ENCODE peak calls at places on chromosome 5, in ten cellular contexts. Z, F, W, D, T, I, H, C, E and K are unnamed samples. For H3K4me1, the result is how much of the 10 kb centered on the place peaks cover.

GRCh38 chr5:36240779-36241635 is 718 bp downstream of the NADK2 start:
- DNase-seq in Z (peak), F (peak), W (peak), D (peak), T (peak), I (peak), H (peak), C (peak), E (peak), K (peak)

GRCh38 chr5:148205044-148205813 is 2.4 kb downstream of the SPINK6 start:
- DNase-seq in Z (no peak), F (no peak), W (no peak), D (no peak), T (no peak), I (no peak), H (no peak), C (peak), E (peak), K (no peak)

GRCh38 chr5:167921796-167922195 is 369.6 kb upstream of the WWC1 start:
- DNase-seq in Z (no peak), F (no peak), W (no peak), D (no peak), T (no peak), I (no peak), H (no peak), C (no peak), E (no peak), K (no peak)

GRCh38 chr5:122858451-122858850 is 13.0 kb downstream of the SNX24 start:
- DNase-seq in Z (no peak), F (peak), W (no peak), D (no peak), T (no peak), I (no peak), H (no peak), C (no peak), E (no peak), K (no peak)

GRCh38 chr5:127723571-127723970 is 20.4 kb downstream of the CCDC192 start:
- DNase-seq in Z (no peak), F (no peak), W (peak), D (no peak), T (no peak), I (no peak), H (peak), C (no peak), E (peak), K (no peak)

GRCh38 chr5:157159209-157159751 is 6.8 kb downstream of the GARIN3 start:
- DNase-seq in Z (no peak), F (no peak), W (no peak), D (no peak), T (no peak), I (peak), H (no peak), C (no peak), E (no peak), K (no peak)

GRCh38 chr5:152144556-152144955 is 219.9 kb upstream of the GLRA1 start:
- DNase-seq in Z (no peak), F (no peak), W (no peak), D (no peak), T (no peak), I (no peak), H (no peak), C (no peak), E (no peak), K (no peak)

GRCh38 chr5:115355777-115356381 is 59.4 kb upstream of the CCDC112 start:
- DNase-seq in Z (no peak), F (no peak), W (no peak), D (no peak), T (no peak), I (no peak), H (no peak), C (no peak), E (no peak), K (no peak)

GRCh38 chr5:65818592-65818991 is 96.6 kb downstream of the NLN start:
- DNase-seq in Z (no peak), F (no peak), W (no peak), D (no peak), T (peak), I (no peak), H (no peak), C (no peak), E (no peak), K (no peak)

GRCh38 chr5:52665544-52665943 is 122.2 kb upstream of the ITGA1 start:
- DNase-seq in Z (no peak), F (peak), W (no peak), D (no peak), T (no peak), I (no peak), H (no peak), C (no peak), E (peak), K (no peak)

GRCh38 chr5:50886657-50887056 is 220.2 kb downstream of the PARP8 start:
- DNase-seq in Z (no peak), F (no peak), W (no peak), D (no peak), T (no peak), I (no peak), H (no peak), C (no peak), E (no peak), K (no peak)

GRCh38 chr5:87899109-87900100 is 369.2 kb downstream of the TMEM161B start:
- DNase-seq in Z (no peak), F (peak), W (peak), D (no peak), T (peak), I (no peak), H (peak), C (peak), E (peak), K (no peak)

DNA sequence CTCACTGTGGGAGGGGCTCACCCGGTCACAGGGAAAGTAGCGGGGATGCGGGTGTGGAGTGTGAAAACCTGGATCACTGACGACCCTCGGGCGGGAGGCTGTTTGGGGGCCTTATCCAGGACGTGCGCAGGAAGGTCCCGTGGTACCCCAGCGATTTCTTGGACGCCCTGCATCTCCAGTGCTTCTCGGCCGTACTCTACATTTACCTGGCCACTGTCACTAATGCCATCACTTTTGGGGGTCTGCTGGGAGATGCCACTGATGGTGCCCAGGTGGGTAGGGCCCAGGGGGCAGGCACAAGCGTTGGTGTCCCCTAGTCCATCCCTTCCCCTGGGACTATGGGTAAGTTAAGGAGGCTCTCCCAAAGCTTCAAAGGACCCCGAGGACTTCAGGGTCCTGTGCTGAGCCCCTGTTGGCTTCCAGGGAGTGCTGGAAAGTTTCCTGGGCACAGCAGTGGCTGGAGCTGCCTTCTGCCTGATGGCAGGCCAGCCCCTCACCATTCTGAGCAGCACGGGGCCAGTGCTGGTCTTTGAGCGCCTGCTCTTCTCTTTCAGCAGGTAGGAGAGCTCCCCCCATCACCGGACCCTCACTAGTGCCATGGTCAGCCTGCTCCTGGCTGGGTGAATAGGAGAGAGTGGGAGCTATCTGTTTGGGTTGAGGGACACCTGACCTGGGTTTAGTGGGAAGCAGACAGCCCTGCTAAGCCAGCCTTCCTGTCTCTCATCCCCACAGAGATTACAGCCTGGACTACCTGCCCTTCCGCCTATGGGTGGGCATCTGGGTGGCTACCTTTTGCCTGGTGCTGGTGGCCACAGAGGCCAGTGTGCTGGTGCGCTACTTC is 3.9 kb downstream of the SLC4A9 start:
- DNase-seq in Z (no peak), F (no peak), W (no peak), D (no peak), T (no peak), I (no peak), H (no peak), C (no peak), E (no peak), K (no peak)
- H3K4me3 ChIP-seq in Z (peak), F (peak), W (no peak), D (peak), T (peak), I (no peak), H (peak), C (no peak), E (no peak), K (peak)

GRCh38 chr5:166910995-166911394 is 1380.5 kb upstream of the WWC1 start:
- DNase-seq in Z (no peak), F (no peak), W (no peak), D (no peak), T (no peak), I (no peak), H (no peak), C (no peak), E (no peak), K (no peak)

GRCh38 chr5:166907314-166907713 is 1384.1 kb upstream of the WWC1 start:
- DNase-seq in Z (no peak), F (no peak), W (no peak), D (no peak), T (no peak), I (no peak), H (no peak), C (no peak), E (no peak), K (no peak)

GRCh38 chr5:166909926-166910325 is 1381.5 kb upstream of the WWC1 start:
- DNase-seq in Z (no peak), F (no peak), W (no peak), D (no peak), T (no peak), I (no peak), H (no peak), C (no peak), E (no peak), K (no peak)

DNA sequence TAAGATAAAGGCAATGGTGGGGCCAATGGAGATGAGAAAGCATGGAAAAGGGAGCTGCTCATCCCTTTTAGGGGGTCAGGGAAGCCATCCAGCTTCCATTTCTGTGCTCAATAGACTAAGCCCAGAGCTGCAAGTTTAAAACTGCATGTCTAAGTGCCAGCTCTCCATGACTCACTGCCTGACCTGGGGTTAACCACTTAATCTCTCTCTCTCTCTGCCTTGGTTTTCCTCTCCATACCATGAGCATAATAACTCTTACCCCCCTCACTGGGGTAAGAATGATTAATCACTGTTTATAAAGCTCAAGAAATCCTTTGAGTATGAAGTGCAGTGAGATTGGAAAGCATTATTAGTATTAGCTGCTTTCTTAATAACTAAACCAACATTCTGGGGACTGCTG is 1382.4 kb upstream of the WWC1 start:
- DNase-seq in Z (no peak), F (peak), W (no peak), D (no peak), T (no peak), I (no peak), H (no peak), C (no peak), E (no peak), K (no peak)
- H3K4me1 ChIP-seq in Z (under half), F (under half), W (under half), D (under half), T (under half), I (under half), H (under half), C (under half), E (under half), K (under half)

DNA sequence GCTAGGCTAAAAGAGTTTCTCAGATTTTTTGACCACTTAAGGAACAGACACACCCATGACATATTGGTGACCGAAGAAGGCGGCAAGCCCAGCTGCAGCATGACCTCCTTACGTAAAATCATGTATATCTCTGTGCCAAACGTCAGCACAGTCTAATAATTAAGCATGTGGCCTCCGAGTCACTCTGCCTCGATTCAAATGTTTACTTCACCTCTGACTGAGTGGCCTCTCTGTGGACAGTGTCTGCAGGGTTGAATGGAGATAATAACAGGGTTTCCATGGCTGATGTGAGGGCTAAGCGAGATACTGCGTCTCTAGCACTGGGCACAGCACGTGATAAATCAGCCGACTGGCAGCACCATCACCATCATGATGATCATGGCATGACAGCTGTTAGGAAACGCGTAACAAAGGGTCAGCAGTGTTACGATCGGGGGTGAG is 60.5 kb downstream of the ADAMTS2 start:
- DNase-seq in Z (peak), F (no peak), W (no peak), D (no peak), T (no peak), I (no peak), H (peak), C (no peak), E (no peak), K (no peak)
- H3K4me3 ChIP-seq in Z (no peak), F (no peak), W (no peak), D (no peak), T (no peak), I (no peak), H (peak), C (no peak), E (no peak), K (no peak)

GRCh38 chr5:143336485-143336884 is 67.0 kb downstream of the NR3C1 start:
- DNase-seq in Z (no peak), F (no peak), W (no peak), D (no peak), T (no peak), I (no peak), H (no peak), C (no peak), E (no peak), K (no peak)
- H3K4me1 ChIP-seq in Z (under half), F (under half), W (under half), D (under half), T (under half), I (under half), H (half or more), C (under half), E (under half), K (under half)

GRCh38 chr5:172556971-172557461 is 84.0 kb upstream of the NEURL1B start:
- DNase-seq in Z (peak), F (no peak), W (no peak), D (no peak), T (peak), I (no peak), H (peak), C (peak), E (peak), K (no peak)

GRCh38 chr5:172556262-172556661 is 84.8 kb upstream of the NEURL1B start:
- DNase-seq in Z (no peak), F (no peak), W (no peak), D (no peak), T (no peak), I (no peak), H (peak), C (no peak), E (peak), K (no peak)

GRCh38 chr5:172558076-172558990 is 82.7 kb upstream of the NEURL1B start:
- DNase-seq in Z (no peak), F (no peak), W (no peak), D (no peak), T (no peak), I (no peak), H (peak), C (no peak), E (no peak), K (no peak)

GRCh38 chr5:172561151-172561550 is 79.9 kb upstream of the NEURL1B start:
- DNase-seq in Z (no peak), F (no peak), W (no peak), D (no peak), T (no peak), I (no peak), H (no peak), C (no peak), E (no peak), K (no peak)

DNA sequence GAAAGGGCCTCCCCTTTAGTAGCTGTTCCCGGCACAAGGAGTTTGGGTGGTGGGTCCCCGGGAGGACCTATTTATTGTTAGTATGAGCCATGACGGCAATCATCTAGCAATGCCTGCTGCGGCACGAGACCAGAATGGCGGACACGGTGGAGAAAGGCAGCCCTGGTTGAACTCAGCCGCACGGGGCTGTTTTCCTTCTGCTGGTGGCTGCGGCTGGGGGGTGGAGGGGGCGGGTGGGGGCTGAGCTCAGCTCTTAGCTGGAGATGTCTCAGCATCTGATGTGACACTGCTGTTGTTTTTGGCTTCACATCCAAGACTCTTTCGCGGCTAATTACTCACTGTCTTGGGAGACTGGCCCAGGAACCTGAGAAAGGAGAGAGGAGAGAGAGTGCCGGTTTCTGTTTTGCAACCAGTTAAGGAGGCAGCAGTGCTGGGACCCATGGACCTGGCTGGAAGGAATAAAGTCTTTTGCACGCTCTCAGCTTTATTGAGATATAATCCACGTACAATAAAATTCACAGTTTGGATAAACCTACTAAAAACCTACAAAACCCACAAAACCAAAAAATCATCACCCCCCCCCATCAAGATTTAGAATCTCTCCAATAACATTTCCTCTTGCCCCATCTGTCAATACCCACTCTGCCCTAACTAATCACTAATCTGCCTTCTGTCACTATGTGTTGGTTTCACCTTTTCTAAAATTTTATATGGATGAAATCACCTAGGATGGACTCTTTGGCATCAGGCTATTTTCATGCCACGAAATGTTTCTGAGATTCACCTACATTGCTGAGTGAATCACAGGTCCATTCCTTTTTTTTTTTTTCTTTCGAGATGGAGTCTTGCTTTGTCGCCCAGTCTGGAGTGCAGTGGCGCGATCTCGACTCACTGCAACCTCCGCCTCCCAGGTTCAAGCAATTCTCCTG is 81.8 kb upstream of the NEURL1B start:
- DNase-seq in Z (peak), F (no peak), W (peak), D (no peak), T (no peak), I (no peak), H (peak), C (peak), E (peak), K (no peak)
- H3K4me3 ChIP-seq in Z (peak), F (no peak), W (no peak), D (no peak), T (no peak), I (no peak), H (peak), C (no peak), E (no peak), K (peak)